ENCODE peak calls at places on chromosomes 16 and 17, in six cellular contexts. E, S, G, U, A and L are unnamed samples.

GRCh38 chr17:27914382-27914781 is 21.2 kb upstream of the LYRM9 start:
- DNase-seq in E (no peak), S (no peak), G (no peak), U (no peak), A (no peak), L (no peak)

GRCh38 chr17:57948555-57949420 is 6.4 kb downstream of the CUEDC1 start:
- DNase-seq in E (peak; percentile 61), S (no peak), G (no peak), U (no peak), A (peak; percentile 97), L (no peak)

GRCh38 chr17:40541060-40541872 is 24.0 kb downstream of the CCR7 start:
- DNase-seq in E (no peak), S (no peak), G (peak; percentile 81), U (peak; percentile 83), A (no peak), L (no peak)

GRCh38 chr17:2420131-2420530 is 19.3 kb upstream of the MNT start:
- DNase-seq in E (no peak), S (no peak), G (no peak), U (no peak), A (no peak), L (no peak)

GRCh38 chr16:15949210-15950166 is at the start of gene ABCC1:
- DNase-seq in E (peak; percentile 59), S (peak; percentile 21), G (peak; percentile 71), U (peak; percentile 74), A (peak; percentile 59), L (peak; percentile 41)

GRCh38 chr17:73667184-73667959 is 23.1 kb upstream of the SDK2 start:
- DNase-seq in E (no peak), S (no peak), G (peak; percentile 35), U (no peak), A (no peak), L (no peak)

GRCh38 chr16:31493506-31494125 is 10.7 kb downstream of the SLC5A2 start:
- DNase-seq in E (no peak), S (no peak), G (no peak), U (no peak), A (no peak), L (no peak)

GRCh38 chr16:19137621-19138128 is 23.9 kb downstream of the ITPRIPL2 start:
- DNase-seq in E (no peak), S (no peak), G (no peak), U (no peak), A (no peak), L (no peak)

GRCh38 chr16:85657267-85657650 is 31.5 kb downstream of the GINS2 start:
- DNase-seq in E (no peak), S (no peak), G (no peak), U (no peak), A (no peak), L (no peak)

GRCh38 chr16:3804426-3805016 is 76.0 kb downstream of the CREBBP start:
- DNase-seq in E (no peak), S (no peak), G (no peak), U (no peak), A (no peak), L (no peak)

GRCh38 chr17:36768355-36768754 is 167.0 kb downstream of the MRM1 start:
- DNase-seq in E (no peak), S (no peak), G (no peak), U (no peak), A (no peak), L (no peak)

GRCh38 chr17:63442549-63443035 is 3.5 kb downstream of the CYB561 start:
- DNase-seq in E (no peak), S (no peak), G (no peak), U (peak; percentile 27), A (no peak), L (no peak)

GRCh38 chr17:58529275-58529674 is 14.8 kb upstream of the MTMR4 start:
- DNase-seq in E (no peak), S (no peak), G (no peak), U (no peak), A (no peak), L (no peak)

GRCh38 chr17:70172449-70172848 is 3.1 kb downstream of the KCNJ2 start:
- DNase-seq in E (no peak), S (no peak), G (no peak), U (no peak), A (no peak), L (no peak)

GRCh38 chr16:23248261-23249194 is 53.6 kb upstream of the SCNN1B start:
- DNase-seq in E (no peak), S (no peak), G (no peak), U (no peak), A (no peak), L (no peak)

GRCh38 chr17:74873874-74874614 is 1.2 kb upstream of the FDXR start:
- DNase-seq in E (no peak), S (no peak), G (no peak), U (no peak), A (peak; percentile 88), L (no peak)

GRCh38 chr17:80720624-80721577 is 176.3 kb downstream of the RPTOR start:
- DNase-seq in E (peak; percentile 78), S (no peak), G (no peak), U (peak; percentile 73), A (peak; percentile 61), L (no peak)

GRCh38 chr16:9441021-9441420 is 349.6 kb downstream of the HAPSTR1 start:
- DNase-seq in E (peak; percentile 24), S (no peak), G (no peak), U (no peak), A (no peak), L (no peak)

GRCh38 chr17:48047741-48048320 is 328 bp upstream of the NFE2L1 start:
- DNase-seq in E (peak; percentile 100), S (peak; percentile 97), G (peak; percentile 98), U (peak; percentile 99), A (peak; percentile 97), L (peak; percentile 99)

GRCh38 chr16:7303014-7303676 is 29.5 kb upstream of the RBFOX1 start:
- DNase-seq in E (no peak), S (no peak), G (no peak), U (no peak), A (no peak), L (no peak)

GRCh38 chr16:27822529-27823437 is 240.7 kb downstream of the GSG1L start:
- DNase-seq in E (peak; percentile 10), S (no peak), G (no peak), U (no peak), A (no peak), L (no peak)

GRCh38 chr17:43003542-43004172 is 2.9 kb upstream of the IFI35 start:
- DNase-seq in E (no peak), S (no peak), G (no peak), U (no peak), A (no peak), L (no peak)

GRCh38 chr17:13925579-13925978 is 143.7 kb upstream of the COX10 start:
- DNase-seq in E (no peak), S (no peak), G (no peak), U (no peak), A (no peak), L (no peak)

GRCh38 chr16:61677776-61678175 is 358.5 kb downstream of the CDH8 start:
- DNase-seq in E (no peak), S (no peak), G (no peak), U (no peak), A (no peak), L (no peak)

GRCh38 chr16:89395150-89396142 is 94.9 kb downstream of the ANKRD11 start:
- DNase-seq in E (peak; percentile 77), S (no peak), G (no peak), U (no peak), A (peak; percentile 95), L (no peak)

GRCh38 chr17:72151565-72152391 is 31.0 kb downstream of the SOX9 start:
- DNase-seq in E (peak; percentile 62), S (no peak), G (no peak), U (no peak), A (peak; percentile 89), L (no peak)

GRCh38 chr16:12225816-12226480 is 249.4 kb downstream of the SNX29 start:
- DNase-seq in E (no peak), S (peak; percentile 68), G (no peak), U (no peak), A (no peak), L (no peak)

GRCh38 chr17:1529863-1530262 is 13.5 kb upstream of the INPP5K start:
- DNase-seq in E (no peak), S (no peak), G (no peak), U (no peak), A (no peak), L (no peak)

GRCh38 chr17:14547016-14547415 is 246.1 kb downstream of the HS3ST3B1 start:
- DNase-seq in E (no peak), S (no peak), G (no peak), U (no peak), A (no peak), L (no peak)